ENCODE peak calls at places on chromosomes 16 and 17, in nine cellular contexts. One of them, this sample, is unnamed.

GRCh38 chr17:46847204-46848191 is 3.9 kb upstream of the WNT9B start:
- DNase-seq in H9: peak
- DNase-seq in activated CD8-positive, alpha-beta memory T cell treated with anti-CD3 and anti-CD28 coated beads for 48 hours: no peak
- DNase-seq in hypothalamus: no peak
- DNase-seq in fibroblast of the conjunctiva: no peak
- DNase-seq in esophagus squamous epithelium: no peak
- DNase-seq in GM12891: no peak
- DNase-seq in body of pancreas: no peak
- DNase-seq in RPMI7951: no peak
- DNase-seq in this sample: no peak

GRCh38 chr17:44502598-44503079 is 567 bp downstream of the GPATCH8 start:
- DNase-seq in esophagus squamous epithelium: no peak
- DNase-seq in body of pancreas: no peak
- DNase-seq in activated CD8-positive, alpha-beta memory T cell treated with anti-CD3 and anti-CD28 coated beads for 48 hours: no peak
- DNase-seq in H9: no peak
- DNase-seq in fibroblast of the conjunctiva: no peak
- DNase-seq in GM12891: no peak
- DNase-seq in RPMI7951: no peak
- DNase-seq in hypothalamus: no peak
- DNase-seq in this sample: no peak

GRCh38 chr16:79509221-79509631 is 91.3 kb downstream of the MAF start:
- DNase-seq in RPMI7951: no peak
- DNase-seq in body of pancreas: peak
- DNase-seq in H9: no peak
- DNase-seq in fibroblast of the conjunctiva: no peak
- DNase-seq in esophagus squamous epithelium: no peak
- DNase-seq in activated CD8-positive, alpha-beta memory T cell treated with anti-CD3 and anti-CD28 coated beads for 48 hours: no peak
- DNase-seq in GM12891: no peak
- DNase-seq in hypothalamus: peak
- DNase-seq in this sample: no peak

GRCh38 chr16:508884-509736 is 18.4 kb upstream of the CAPN15 start:
- DNase-seq in esophagus squamous epithelium: no peak
- DNase-seq in RPMI7951: peak
- DNase-seq in activated CD8-positive, alpha-beta memory T cell treated with anti-CD3 and anti-CD28 coated beads for 48 hours: no peak
- DNase-seq in GM12891: no peak
- DNase-seq in H9: no peak
- DNase-seq in fibroblast of the conjunctiva: no peak
- DNase-seq in hypothalamus: no peak
- DNase-seq in body of pancreas: peak
- DNase-seq in this sample: no peak

GRCh38 chr16:65315004-65315398 is 193.1 kb upstream of the CDH11 start:
- DNase-seq in fibroblast of the conjunctiva: peak
- DNase-seq in hypothalamus: no peak
- DNase-seq in H9: no peak
- DNase-seq in GM12891: no peak
- DNase-seq in RPMI7951: peak
- DNase-seq in body of pancreas: peak
- DNase-seq in esophagus squamous epithelium: no peak
- DNase-seq in activated CD8-positive, alpha-beta memory T cell treated with anti-CD3 and anti-CD28 coated beads for 48 hours: no peak
- DNase-seq in this sample: no peak

GRCh38 chr17:79627184-79627765 is 16.4 kb upstream of the RBFOX3 start:
- DNase-seq in hypothalamus: no peak
- DNase-seq in fibroblast of the conjunctiva: no peak
- DNase-seq in activated CD8-positive, alpha-beta memory T cell treated with anti-CD3 and anti-CD28 coated beads for 48 hours: no peak
- DNase-seq in RPMI7951: no peak
- DNase-seq in esophagus squamous epithelium: no peak
- DNase-seq in body of pancreas: no peak
- DNase-seq in H9: peak
- DNase-seq in GM12891: no peak
- DNase-seq in this sample: no peak

GRCh38 chr16:8935989-8936388 is 27.7 kb downstream of the USP7 start:
- DNase-seq in hypothalamus: no peak
- DNase-seq in activated CD8-positive, alpha-beta memory T cell treated with anti-CD3 and anti-CD28 coated beads for 48 hours: no peak
- DNase-seq in H9: peak
- DNase-seq in GM12891: no peak
- DNase-seq in RPMI7951: no peak
- DNase-seq in body of pancreas: no peak
- DNase-seq in esophagus squamous epithelium: no peak
- DNase-seq in fibroblast of the conjunctiva: no peak
- DNase-seq in this sample: no peak

GRCh38 chr16:53014287-53014686 is 38.4 kb downstream of the CHD9NB start:
- DNase-seq in body of pancreas: no peak
- DNase-seq in RPMI7951: no peak
- DNase-seq in esophagus squamous epithelium: no peak
- DNase-seq in hypothalamus: no peak
- DNase-seq in activated CD8-positive, alpha-beta memory T cell treated with anti-CD3 and anti-CD28 coated beads for 48 hours: no peak
- DNase-seq in GM12891: no peak
- DNase-seq in fibroblast of the conjunctiva: no peak
- DNase-seq in H9: no peak
- DNase-seq in this sample: no peak

GRCh38 chr16:30677931-30678585 is 19.8 kb downstream of the FBRS start:
- DNase-seq in H9: peak
- DNase-seq in fibroblast of the conjunctiva: no peak
- DNase-seq in esophagus squamous epithelium: no peak
- DNase-seq in RPMI7951: no peak
- DNase-seq in body of pancreas: no peak
- DNase-seq in hypothalamus: no peak
- DNase-seq in GM12891: no peak
- DNase-seq in activated CD8-positive, alpha-beta memory T cell treated with anti-CD3 and anti-CD28 coated beads for 48 hours: no peak
- DNase-seq in this sample: peak

GRCh38 chr16:77877712-77878111 is 89.3 kb downstream of the VAT1L start:
- DNase-seq in RPMI7951: peak
- DNase-seq in esophagus squamous epithelium: no peak
- DNase-seq in activated CD8-positive, alpha-beta memory T cell treated with anti-CD3 and anti-CD28 coated beads for 48 hours: no peak
- DNase-seq in H9: no peak
- DNase-seq in fibroblast of the conjunctiva: no peak
- DNase-seq in body of pancreas: no peak
- DNase-seq in hypothalamus: no peak
- DNase-seq in GM12891: no peak
- DNase-seq in this sample: no peak

GRCh38 chr16:88358033-88358481 is 24.7 kb upstream of the ZNF469 start:
- DNase-seq in body of pancreas: no peak
- DNase-seq in esophagus squamous epithelium: no peak
- DNase-seq in GM12891: no peak
- DNase-seq in RPMI7951: no peak
- DNase-seq in H9: no peak
- DNase-seq in activated CD8-positive, alpha-beta memory T cell treated with anti-CD3 and anti-CD28 coated beads for 48 hours: no peak
- DNase-seq in hypothalamus: no peak
- DNase-seq in fibroblast of the conjunctiva: no peak
- DNase-seq in this sample: no peak

GRCh38 chr16:86508028-86508946 is 2.0 kb upstream of the FOXF1 start:
- DNase-seq in activated CD8-positive, alpha-beta memory T cell treated with anti-CD3 and anti-CD28 coated beads for 48 hours: no peak
- DNase-seq in body of pancreas: no peak
- DNase-seq in hypothalamus: no peak
- DNase-seq in H9: peak
- DNase-seq in esophagus squamous epithelium: no peak
- DNase-seq in fibroblast of the conjunctiva: no peak
- DNase-seq in RPMI7951: no peak
- DNase-seq in GM12891: no peak
- DNase-seq in this sample: no peak

GRCh38 chr17:1644493-1645206 is 882 bp downstream of the SCARF1 start:
- DNase-seq in H9: no peak
- DNase-seq in fibroblast of the conjunctiva: no peak
- DNase-seq in RPMI7951: peak
- DNase-seq in body of pancreas: no peak
- DNase-seq in activated CD8-positive, alpha-beta memory T cell treated with anti-CD3 and anti-CD28 coated beads for 48 hours: no peak
- DNase-seq in hypothalamus: no peak
- DNase-seq in GM12891: no peak
- DNase-seq in esophagus squamous epithelium: no peak
- DNase-seq in this sample: no peak

GRCh38 chr17:76872874-76873221 is 4.6 kb downstream of the MGAT5B start:
- DNase-seq in H9: no peak
- DNase-seq in hypothalamus: no peak
- DNase-seq in GM12891: no peak
- DNase-seq in activated CD8-positive, alpha-beta memory T cell treated with anti-CD3 and anti-CD28 coated beads for 48 hours: no peak
- DNase-seq in RPMI7951: no peak
- DNase-seq in esophagus squamous epithelium: no peak
- DNase-seq in fibroblast of the conjunctiva: no peak
- DNase-seq in body of pancreas: no peak
- DNase-seq in this sample: no peak

GRCh38 chr16:55330726-55331647 is 7.0 kb downstream of the IRX6 start:
- DNase-seq in hypothalamus: no peak
- DNase-seq in H9: peak
- DNase-seq in RPMI7951: no peak
- DNase-seq in fibroblast of the conjunctiva: no peak
- DNase-seq in activated CD8-positive, alpha-beta memory T cell treated with anti-CD3 and anti-CD28 coated beads for 48 hours: no peak
- DNase-seq in GM12891: peak
- DNase-seq in body of pancreas: no peak
- DNase-seq in esophagus squamous epithelium: no peak
- DNase-seq in this sample: no peak

GRCh38 chr16:20720251-20720650 is 21.4 kb downstream of the THUMPD1 start:
- DNase-seq in body of pancreas: no peak
- DNase-seq in fibroblast of the conjunctiva: no peak
- DNase-seq in activated CD8-positive, alpha-beta memory T cell treated with anti-CD3 and anti-CD28 coated beads for 48 hours: no peak
- DNase-seq in esophagus squamous epithelium: no peak
- DNase-seq in RPMI7951: no peak
- DNase-seq in hypothalamus: no peak
- DNase-seq in GM12891: no peak
- DNase-seq in H9: no peak
- DNase-seq in this sample: no peak

GRCh38 chr17:73482251-73482661 is 162.0 kb downstream of the SDK2 start:
- DNase-seq in activated CD8-positive, alpha-beta memory T cell treated with anti-CD3 and anti-CD28 coated beads for 48 hours: no peak
- DNase-seq in H9: no peak
- DNase-seq in RPMI7951: no peak
- DNase-seq in hypothalamus: no peak
- DNase-seq in GM12891: no peak
- DNase-seq in esophagus squamous epithelium: no peak
- DNase-seq in fibroblast of the conjunctiva: no peak
- DNase-seq in body of pancreas: no peak
- DNase-seq in this sample: no peak

GRCh38 chr17:81551458-81552243 is 502 bp downstream of the FAAP100 start:
- DNase-seq in activated CD8-positive, alpha-beta memory T cell treated with anti-CD3 and anti-CD28 coated beads for 48 hours: no peak
- DNase-seq in RPMI7951: peak
- DNase-seq in body of pancreas: peak
- DNase-seq in esophagus squamous epithelium: no peak
- DNase-seq in H9: no peak
- DNase-seq in GM12891: peak
- DNase-seq in hypothalamus: no peak
- DNase-seq in fibroblast of the conjunctiva: no peak
- DNase-seq in this sample: no peak

GRCh38 chr16:74309789-74310781 is 13.5 kb downstream of the PSMD7 start:
- DNase-seq in body of pancreas: peak
- DNase-seq in fibroblast of the conjunctiva: peak
- DNase-seq in GM12891: peak
- DNase-seq in RPMI7951: peak
- DNase-seq in esophagus squamous epithelium: no peak
- DNase-seq in activated CD8-positive, alpha-beta memory T cell treated with anti-CD3 and anti-CD28 coated beads for 48 hours: no peak
- DNase-seq in hypothalamus: no peak
- DNase-seq in H9: no peak
- DNase-seq in this sample: peak

GRCh38 chr17:44689492-44690217 is at the start of gene CCDC43:
- DNase-seq in H9: peak
- DNase-seq in esophagus squamous epithelium: peak
- DNase-seq in hypothalamus: peak
- DNase-seq in RPMI7951: peak
- DNase-seq in body of pancreas: peak
- DNase-seq in fibroblast of the conjunctiva: peak
- DNase-seq in GM12891: peak
- DNase-seq in activated CD8-positive, alpha-beta memory T cell treated with anti-CD3 and anti-CD28 coated beads for 48 hours: peak
- DNase-seq in this sample: peak

GRCh38 chr17:19613979-19614378 is 34.6 kb upstream of the ALDH3A2 start:
- DNase-seq in H9: no peak
- DNase-seq in hypothalamus: no peak
- DNase-seq in RPMI7951: no peak
- DNase-seq in esophagus squamous epithelium: no peak
- DNase-seq in body of pancreas: no peak
- DNase-seq in fibroblast of the conjunctiva: no peak
- DNase-seq in activated CD8-positive, alpha-beta memory T cell treated with anti-CD3 and anti-CD28 coated beads for 48 hours: no peak
- DNase-seq in GM12891: no peak
- DNase-seq in this sample: no peak

GRCh38 chr17:68182940-68183551 is 64.8 kb upstream of the AMZ2 start:
- DNase-seq in body of pancreas: no peak
- DNase-seq in H9: peak
- DNase-seq in activated CD8-positive, alpha-beta memory T cell treated with anti-CD3 and anti-CD28 coated beads for 48 hours: no peak
- DNase-seq in fibroblast of the conjunctiva: no peak
- DNase-seq in GM12891: peak
- DNase-seq in esophagus squamous epithelium: no peak
- DNase-seq in RPMI7951: no peak
- DNase-seq in hypothalamus: no peak
- DNase-seq in this sample: no peak

GRCh38 chr16:9723136-9723535 is 459.1 kb downstream of the GRIN2A start:
- DNase-seq in RPMI7951: no peak
- DNase-seq in activated CD8-positive, alpha-beta memory T cell treated with anti-CD3 and anti-CD28 coated beads for 48 hours: no peak
- DNase-seq in hypothalamus: no peak
- DNase-seq in fibroblast of the conjunctiva: no peak
- DNase-seq in esophagus squamous epithelium: no peak
- DNase-seq in GM12891: no peak
- DNase-seq in H9: no peak
- DNase-seq in body of pancreas: no peak
- DNase-seq in this sample: no peak

GRCh38 chr16:47888142-47888541 is 267.7 kb downstream of the ABCC12 start:
- DNase-seq in esophagus squamous epithelium: no peak
- DNase-seq in body of pancreas: no peak
- DNase-seq in hypothalamus: no peak
- DNase-seq in fibroblast of the conjunctiva: no peak
- DNase-seq in RPMI7951: peak
- DNase-seq in H9: peak
- DNase-seq in activated CD8-positive, alpha-beta memory T cell treated with anti-CD3 and anti-CD28 coated beads for 48 hours: no peak
- DNase-seq in GM12891: no peak
- DNase-seq in this sample: peak

GRCh38 chr17:28347261-28347891 is 10.0 kb downstream of the POLDIP2 start:
- DNase-seq in hypothalamus: no peak
- DNase-seq in activated CD8-positive, alpha-beta memory T cell treated with anti-CD3 and anti-CD28 coated beads for 48 hours: no peak
- DNase-seq in RPMI7951: peak
- DNase-seq in H9: peak
- DNase-seq in body of pancreas: no peak
- DNase-seq in fibroblast of the conjunctiva: peak
- DNase-seq in esophagus squamous epithelium: no peak
- DNase-seq in GM12891: no peak
- DNase-seq in this sample: no peak

GRCh38 chr17:47838636-47839035 is 2.4 kb downstream of the SCRN2 start:
- DNase-seq in hypothalamus: no peak
- DNase-seq in H9: no peak
- DNase-seq in RPMI7951: no peak
- DNase-seq in body of pancreas: no peak
- DNase-seq in fibroblast of the conjunctiva: no peak
- DNase-seq in esophagus squamous epithelium: no peak
- DNase-seq in GM12891: no peak
- DNase-seq in activated CD8-positive, alpha-beta memory T cell treated with anti-CD3 and anti-CD28 coated beads for 48 hours: no peak
- DNase-seq in this sample: no peak

GRCh38 chr17:29235904-29236303 is 10.8 kb upstream of the CRYBA1 start:
- DNase-seq in body of pancreas: no peak
- DNase-seq in hypothalamus: no peak
- DNase-seq in GM12891: no peak
- DNase-seq in fibroblast of the conjunctiva: no peak
- DNase-seq in H9: peak
- DNase-seq in esophagus squamous epithelium: no peak
- DNase-seq in RPMI7951: no peak
- DNase-seq in activated CD8-positive, alpha-beta memory T cell treated with anti-CD3 and anti-CD28 coated beads for 48 hours: no peak
- DNase-seq in this sample: no peak

GRCh38 chr17:45020354-45021138 is 30.9 kb downstream of the DCAKD start:
- DNase-seq in fibroblast of the conjunctiva: no peak
- DNase-seq in hypothalamus: peak
- DNase-seq in esophagus squamous epithelium: no peak
- DNase-seq in H9: peak
- DNase-seq in activated CD8-positive, alpha-beta memory T cell treated with anti-CD3 and anti-CD28 coated beads for 48 hours: no peak
- DNase-seq in body of pancreas: peak
- DNase-seq in GM12891: no peak
- DNase-seq in RPMI7951: no peak
- DNase-seq in this sample: no peak

GRCh38 chr16:56068314-56068713 is 123.0 kb upstream of the GNAO1 start:
- DNase-seq in H9: no peak
- DNase-seq in RPMI7951: no peak
- DNase-seq in activated CD8-positive, alpha-beta memory T cell treated with anti-CD3 and anti-CD28 coated beads for 48 hours: no peak
- DNase-seq in body of pancreas: no peak
- DNase-seq in fibroblast of the conjunctiva: no peak
- DNase-seq in hypothalamus: no peak
- DNase-seq in esophagus squamous epithelium: no peak
- DNase-seq in GM12891: no peak
- DNase-seq in this sample: no peak

GRCh38 chr17:61399131-61400057 is at the start of gene TBX2:
- DNase-seq in hypothalamus: no peak
- DNase-seq in H9: peak
- DNase-seq in RPMI7951: peak
- DNase-seq in body of pancreas: peak
- DNase-seq in GM12891: no peak
- DNase-seq in esophagus squamous epithelium: no peak
- DNase-seq in activated CD8-positive, alpha-beta memory T cell treated with anti-CD3 and anti-CD28 coated beads for 48 hours: no peak
- DNase-seq in fibroblast of the conjunctiva: peak
- DNase-seq in this sample: no peak

GRCh38 chr17:15494821-15495220 is 27.4 kb upstream of the CDRT4 start:
- DNase-seq in hypothalamus: no peak
- DNase-seq in RPMI7951: no peak
- DNase-seq in body of pancreas: no peak
- DNase-seq in activated CD8-positive, alpha-beta memory T cell treated with anti-CD3 and anti-CD28 coated beads for 48 hours: no peak
- DNase-seq in esophagus squamous epithelium: no peak
- DNase-seq in fibroblast of the conjunctiva: no peak
- DNase-seq in GM12891: no peak
- DNase-seq in H9: no peak
- DNase-seq in this sample: no peak